ENCODE peak calls at places on chromosomes 16 and 17, in six cellular contexts. H is PC-3, R is OCI-LY7, N is fibroblast of mammary gland, C is cardiac fibroblast, Z is H1. A is an unnamed sample.

GRCh38 chr17:34637041-34637547 is 57.7 kb downstream of the TMEM132E start:
- DNase-seq in H (no peak), R (no peak), N (no peak), C (no peak), Z (no peak), A (no peak)

GRCh38 chr17:4170639-4171280 is 27.8 kb downstream of the CYB5D2 start:
- DNase-seq in H (no peak), R (no peak), N (no peak), C (no peak), Z (no peak), A (no peak)

GRCh38 chr17:52159159-52159809 is 770 bp upstream of the CA10 start:
- DNase-seq in H (no peak), R (no peak), N (no peak), C (no peak), Z (no peak), A (no peak)

GRCh38 chr17:968812-969766 is 10.5 kb downstream of the NXN start:
- DNase-seq in H (no peak), R (no peak), N (peak), C (no peak), Z (no peak), A (no peak)

GRCh38 chr17:32894245-32894644 is 17.3 kb upstream of the MYO1D start:
- DNase-seq in H (no peak), R (no peak), N (no peak), C (no peak), Z (no peak), A (no peak)

GRCh38 chr16:6684076-6684673 is 648.5 kb upstream of the RBFOX1 start:
- DNase-seq in H (peak), R (peak), N (peak), C (no peak), Z (peak), A (no peak)

GRCh38 chr17:15999974-16000827 is 577 bp downstream of the TTC19 start:
- DNase-seq in H (peak), R (peak), N (peak), C (peak), Z (no peak), A (no peak)

GRCh38 chr17:3208484-3208883 is 1.0 kb downstream of the OR1A1 start:
- DNase-seq in H (no peak), R (no peak), N (no peak), C (no peak), Z (no peak), A (no peak)

GRCh38 chr16:80080287-80080851 is 460.4 kb upstream of the DYNLRB2 start:
- DNase-seq in H (no peak), R (no peak), N (no peak), C (no peak), Z (no peak), A (no peak)

GRCh38 chr17:41499714-41500113 is 5.7 kb downstream of the KRT13 start:
- DNase-seq in H (no peak), R (no peak), N (no peak), C (no peak), Z (no peak), A (no peak)

GRCh38 chr17:41498276-41498675 is 7.1 kb downstream of the KRT13 start:
- DNase-seq in H (no peak), R (no peak), N (peak), C (no peak), Z (no peak), A (no peak)

GRCh38 chr17:41500131-41500911 is 5.1 kb downstream of the KRT13 start:
- DNase-seq in H (peak), R (no peak), N (peak), C (peak), Z (no peak), A (no peak)

GRCh38 chr17:41494524-41494923 is 4.8 kb upstream of the KRT36 start:
- DNase-seq in H (peak), R (no peak), N (peak), C (no peak), Z (no peak), A (no peak)

GRCh38 chr17:41496803-41497484 is 7.2 kb upstream of the KRT36 start:
- DNase-seq in H (peak), R (peak), N (peak), C (peak), Z (peak), A (no peak)
- TF ChIP-seq CTCF in H (peak), R (peak), N (peak), C (peak), Z (peak), A (peak)

DNA sequence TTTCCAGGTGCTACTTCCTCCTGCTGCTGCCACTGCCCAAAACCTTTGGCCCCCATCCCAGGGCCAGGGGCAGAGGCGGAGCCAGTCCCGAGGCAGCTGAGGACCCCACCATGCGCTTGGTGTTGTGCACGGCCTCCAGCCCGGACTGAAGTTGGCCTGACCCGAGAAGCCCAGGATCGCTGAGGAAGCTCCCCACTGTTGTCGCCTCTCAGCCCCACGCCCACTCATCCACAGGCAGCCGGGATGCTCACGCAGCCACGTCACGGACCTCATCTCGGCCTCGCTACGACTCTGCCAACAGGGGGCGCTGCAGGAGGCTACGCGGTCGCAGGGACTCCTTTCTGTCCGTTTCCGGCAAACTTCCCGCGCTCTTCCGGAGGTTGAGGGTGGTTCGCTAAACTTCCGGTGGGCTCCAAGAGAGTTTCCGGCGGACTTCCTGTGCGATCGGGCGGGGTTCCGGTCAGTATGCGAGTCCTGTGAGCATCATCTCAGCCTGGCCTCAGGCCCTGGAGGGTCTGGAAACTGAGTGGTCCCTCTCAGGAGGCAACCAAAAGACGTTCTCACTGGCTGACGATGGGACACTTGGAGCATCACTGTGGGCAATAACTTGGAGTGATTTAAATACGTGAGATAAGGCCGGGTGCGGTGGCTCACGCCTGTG is 12.4 kb downstream of the ZG16B start:
- DNase-seq in H (no peak), R (peak), N (peak), C (peak), Z (peak), A (no peak)
- H3K4me3 ChIP-seq in H (no peak), R (no peak), N (peak), C (peak), Z (peak), A (peak)

GRCh38 chr17:37315601-37316000 is 60.2 kb upstream of the C17orf78 start:
- DNase-seq in H (no peak), R (no peak), N (no peak), C (no peak), Z (no peak), A (no peak)

GRCh38 chr17:37310940-37311339 is 64.8 kb upstream of the C17orf78 start:
- DNase-seq in H (no peak), R (no peak), N (no peak), C (no peak), Z (no peak), A (no peak)

GRCh38 chr17:37317867-37318266 is 57.9 kb upstream of the C17orf78 start:
- DNase-seq in H (no peak), R (no peak), N (no peak), C (no peak), Z (no peak), A (no peak)

GRCh38 chr17:37309051-37309450 is 66.7 kb upstream of the C17orf78 start:
- DNase-seq in H (no peak), R (no peak), N (no peak), C (no peak), Z (no peak), A (no peak)

DNA sequence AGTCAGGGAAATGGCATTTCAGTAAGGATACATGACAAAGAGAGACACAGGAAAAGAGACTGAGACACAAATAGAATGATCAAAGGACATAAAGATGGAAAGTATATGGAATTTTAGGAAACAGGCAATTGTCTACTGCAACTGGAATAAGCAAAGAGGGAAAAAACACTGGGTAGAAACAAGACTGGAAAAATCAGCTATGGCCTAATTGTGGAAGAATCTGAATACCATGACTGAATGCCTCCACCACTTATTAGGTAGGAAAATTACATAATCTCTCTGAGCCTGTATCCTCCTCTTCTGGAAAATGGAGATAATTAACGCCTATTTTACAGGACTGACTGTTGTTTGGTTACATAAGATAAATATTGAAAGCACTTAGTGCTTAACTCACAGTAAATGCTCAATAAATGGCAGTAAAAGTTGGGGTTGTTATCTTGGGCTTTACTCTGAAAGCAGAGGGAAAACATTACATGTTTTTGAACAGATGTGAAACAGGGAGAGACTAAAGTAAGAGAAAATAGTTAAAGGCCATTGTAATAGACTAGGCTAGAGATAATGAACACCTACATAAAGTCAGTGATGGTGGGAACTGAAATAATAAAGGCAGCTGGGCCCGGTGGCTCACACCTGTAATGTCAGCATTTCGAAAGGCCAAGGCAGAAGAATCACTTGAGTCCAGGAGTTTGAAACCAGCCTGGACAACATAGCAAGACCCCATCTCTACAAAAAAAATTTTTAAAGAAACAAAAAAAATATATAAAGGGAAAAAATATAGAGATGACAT is 63.5 kb upstream of the C17orf78 start:
- DNase-seq in H (no peak), R (no peak), N (no peak), C (no peak), Z (no peak), A (no peak)
- TF ChIP-seq CTCF in H (no peak), R (no peak), N (no peak), C (no peak), Z (no peak), A (no peak)

DNA sequence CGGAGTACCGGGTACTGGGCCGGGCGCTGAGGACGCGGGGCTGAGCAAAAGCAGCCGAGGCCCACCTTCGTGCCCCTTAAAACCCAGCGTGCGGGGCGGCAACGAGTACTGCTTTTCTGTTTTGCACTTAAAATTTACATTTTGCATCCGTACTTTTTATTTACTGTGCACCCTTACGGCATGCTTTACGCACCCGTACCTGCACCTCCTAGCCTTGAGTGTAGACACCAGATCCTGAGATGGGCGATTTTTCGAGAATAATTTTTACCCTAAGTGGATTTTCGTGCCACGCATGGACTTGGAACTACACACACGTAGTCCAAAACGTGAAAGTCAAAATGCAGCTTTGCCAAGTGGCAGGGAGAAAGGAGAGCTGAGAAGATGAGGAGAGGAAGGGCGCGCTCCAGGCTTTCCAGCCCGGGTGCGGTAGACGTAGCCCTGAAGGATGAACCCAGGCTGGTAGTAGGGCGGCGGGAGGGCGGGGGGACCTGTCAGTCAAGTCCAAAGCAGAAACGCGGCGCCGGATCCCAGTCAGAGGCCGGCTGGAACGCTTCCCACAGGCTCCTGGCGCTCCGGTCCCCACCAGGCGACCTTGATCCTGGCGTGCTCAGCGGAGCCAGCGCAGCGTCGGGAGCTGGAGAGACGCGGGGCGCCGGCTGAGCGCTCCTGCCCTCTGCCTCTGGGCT is 1.2 kb upstream of the CBLN1 start:
- DNase-seq in H (no peak), R (peak), N (no peak), C (no peak), Z (peak), A (no peak)
- H3K4me3 ChIP-seq in H (no peak), R (peak), N (no peak), C (no peak), Z (peak), A (peak)

GRCh38 chr16:51144203-51144602 is 6.9 kb downstream of the SALL1 start:
- DNase-seq in H (no peak), R (no peak), N (no peak), C (no peak), Z (no peak), A (no peak)

GRCh38 chr16:51147776-51148673 is 3.0 kb downstream of the SALL1 start:
- DNase-seq in H (no peak), R (no peak), N (no peak), C (no peak), Z (peak), A (no peak)

GRCh38 chr16:51148674-51149228 is 2.3 kb downstream of the SALL1 start:
- DNase-seq in H (no peak), R (no peak), N (peak), C (peak), Z (no peak), A (no peak)

GRCh38 chr16:51149251-51149661 is 1.8 kb downstream of the SALL1 start:
- DNase-seq in H (no peak), R (no peak), N (no peak), C (no peak), Z (no peak), A (no peak)

GRCh38 chr16:51146256-51146924 is 4.7 kb downstream of the SALL1 start:
- DNase-seq in H (no peak), R (peak), N (peak), C (peak), Z (peak), A (no peak)
- TF ChIP-seq CTCF in H (no peak), R (peak), N (peak), C (peak), Z (peak), A (no peak)

DNA sequence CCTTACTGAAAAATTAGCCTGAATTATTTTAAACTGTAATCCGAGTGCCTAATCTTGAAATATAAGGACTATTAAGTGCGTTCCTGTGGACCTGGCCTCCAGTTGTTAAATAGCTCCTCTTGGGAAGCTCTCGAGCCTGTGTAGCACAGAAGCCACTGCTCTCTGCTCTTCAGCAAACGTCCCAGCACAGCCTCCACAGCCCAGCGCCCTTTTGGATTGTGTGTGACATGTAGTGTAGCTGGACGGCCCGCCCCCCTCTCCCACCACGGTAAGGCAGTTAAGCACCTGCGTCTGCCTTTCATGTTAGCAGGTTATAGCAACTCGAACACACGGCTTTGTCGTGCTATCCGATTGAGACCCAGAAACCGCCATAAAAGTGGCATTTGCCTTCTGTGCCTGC is 79.2 kb upstream of the CHMP6 start:
- DNase-seq in H (no peak), R (no peak), N (no peak), C (no peak), Z (no peak), A (no peak)
- H3K4me3 ChIP-seq in H (no peak), R (no peak), N (no peak), C (no peak), Z (no peak), A (no peak)

DNA sequence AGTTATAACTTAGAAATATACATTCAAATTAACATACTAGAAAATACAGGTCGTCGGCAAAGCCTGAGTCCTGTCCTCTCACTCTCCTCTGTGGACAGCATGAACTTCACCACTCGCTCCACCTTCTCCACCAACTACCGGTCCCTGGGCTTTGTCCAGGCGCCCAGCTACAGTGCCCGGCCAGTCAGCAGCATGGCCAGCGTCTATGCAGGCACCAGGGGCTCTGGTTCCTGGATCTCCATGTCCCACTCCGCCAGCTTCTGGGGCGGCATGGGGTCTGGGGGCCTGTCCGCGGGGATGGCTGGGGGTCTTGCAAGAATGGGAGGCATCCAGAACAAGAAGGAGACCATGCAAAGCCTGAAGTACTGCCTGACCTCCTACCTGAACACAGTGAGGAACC is 319.4 kb downstream of the ZFHX3 start:
- DNase-seq in H (no peak), R (no peak), N (no peak), C (no peak), Z (no peak), A (no peak)
- TF ChIP-seq CTCF in H (no peak), R (no peak), N (no peak), C (no peak), Z (no peak), A (no peak)

GRCh38 chr17:48123111-48123510 is 15.5 kb downstream of the SNX11 start:
- DNase-seq in H (no peak), R (no peak), N (no peak), C (no peak), Z (no peak), A (no peak)
- H3K4me3 ChIP-seq in H (no peak), R (no peak), N (no peak), C (no peak), Z (no peak), A (no peak)

GRCh38 chr16:48537275-48537674 is 72.7 kb downstream of the N4BP1 start:
- DNase-seq in H (no peak), R (no peak), N (no peak), C (no peak), Z (peak), A (peak)

GRCh38 chr16:48539485-48540221 is 70.3 kb downstream of the N4BP1 start:
- DNase-seq in H (no peak), R (no peak), N (no peak), C (no peak), Z (peak), A (peak)

GRCh38 chr16:48540222-48540900 is 69.6 kb downstream of the N4BP1 start:
- DNase-seq in H (no peak), R (no peak), N (no peak), C (no peak), Z (peak), A (peak)

GRCh38 chr16:48537909-48538745 is 71.9 kb downstream of the N4BP1 start:
- DNase-seq in H (no peak), R (no peak), N (peak), C (peak), Z (peak), A (peak)

DNA sequence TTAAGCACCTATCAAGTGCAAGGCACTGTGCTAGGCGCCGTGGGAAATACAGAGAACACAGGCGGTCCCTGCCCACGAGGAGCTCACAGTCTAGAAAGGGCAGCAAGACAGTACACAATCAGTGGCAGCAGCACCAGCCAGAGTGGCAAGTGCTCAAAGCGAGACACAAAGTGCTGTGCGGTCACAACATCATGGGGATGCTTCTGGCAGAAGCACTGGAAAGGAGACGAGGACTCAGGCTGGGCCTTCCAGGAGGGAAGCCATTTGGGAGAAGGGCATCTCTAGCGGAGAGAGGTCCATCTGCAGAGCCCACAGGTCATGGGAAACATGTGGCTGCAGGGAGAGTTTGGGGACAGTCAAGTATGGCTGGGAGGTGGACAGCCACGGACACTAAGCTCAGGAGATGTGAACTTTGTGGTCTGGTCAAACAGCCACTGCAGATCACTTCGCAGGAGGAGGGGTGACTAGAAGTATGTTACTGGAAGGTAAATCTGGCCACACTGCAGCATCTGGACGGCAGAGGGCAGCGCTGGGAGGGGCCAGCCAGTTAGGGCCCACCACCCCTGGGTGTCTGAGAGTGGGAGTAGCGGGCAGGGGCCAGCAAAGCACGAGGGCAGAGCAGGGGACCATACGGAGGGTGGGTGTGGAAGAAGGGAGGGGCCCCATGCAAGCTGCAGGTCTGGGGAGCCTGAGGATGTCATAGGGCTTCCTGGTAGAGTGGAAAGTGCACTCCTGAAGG is 71.1 kb downstream of the N4BP1 start:
- DNase-seq in H (no peak), R (no peak), N (no peak), C (no peak), Z (peak), A (peak)
- TF ChIP-seq CTCF in H (no peak), R (no peak), N (peak), C (peak), Z (peak), A (no peak)

A was measured in vagina.